ENCODE peak calls at places on chromosomes 6 and 20, in ten cellular contexts. T is NCI-H1417; K is left ventricle myocardium inferior; A is heart left ventricle; J is mucosa of descending colon; P is activated gamma-delta T cell treated with Interleukin-2 at 50 U/mL for 16 hours; D is effector CD4-positive, alpha-beta T cell; U is nephron progenitor cell; G is GM23338; I is foreskin fibroblast. C is an unnamed sample.

GRCh38 chr20:5675103-5676091 is 74.8 kb upstream of the SHLD1 start:
- DNase-seq in K (no peak), P (no peak), G (no peak), U (no peak), A (no peak), I (no peak), J (no peak), T (no peak), D (no peak), C (no peak)

GRCh38 chr20:58650181-58650775 is 805 bp upstream of the STX16 start:
- DNase-seq in I (no peak), P (peak; percentile 21), U (peak; percentile 54), T (no peak), J (peak; percentile 69), G (peak; percentile 68), D (peak; percentile 21), K (peak; percentile 29), A (peak; percentile 43), C (no peak)

GRCh38 chr6:63307581-63308246 is 12.1 kb downstream of the LGSN start:
- DNase-seq in P (no peak), G (peak; percentile 66), T (peak; percentile 15), K (no peak), J (no peak), I (peak; percentile 21), A (no peak), U (no peak), D (no peak), C (peak; percentile 14)

GRCh38 chr6:52990342-52990741 is 4.7 kb downstream of the GSTA4 start:
- DNase-seq in G (no peak), J (no peak), U (no peak), K (no peak), P (no peak), T (no peak), A (no peak), D (no peak), I (no peak), C (no peak)

GRCh38 chr6:100712997-100713396 is 168.1 kb downstream of the ASCC3 start:
- DNase-seq in P (no peak), U (no peak), D (no peak), T (no peak), G (no peak), K (no peak), J (no peak), A (no peak), I (no peak), C (no peak)

GRCh38 chr20:35172434-35172806 is 548 bp downstream of the PROCR start:
- DNase-seq in A (no peak), P (no peak), K (no peak), U (no peak), G (no peak), D (no peak), J (no peak), T (no peak), I (no peak), C (no peak)

GRCh38 chr20:53657732-53658131 is 64.1 kb upstream of the ZNF217 start:
- DNase-seq in D (no peak), G (peak; percentile 48), U (no peak), I (no peak), T (no peak), K (no peak), A (no peak), J (no peak), P (no peak), C (no peak)

GRCh38 chr6:9933674-9934073 is 481.2 kb downstream of the TFAP2A start:
- DNase-seq in P (no peak), G (no peak), A (no peak), K (no peak), D (no peak), U (no peak), J (no peak), T (no peak), I (no peak), C (no peak)

GRCh38 chr20:51396365-51396909 is 146.1 kb downstream of the NFATC2 start:
- DNase-seq in D (no peak), U (no peak), T (no peak), A (no peak), P (no peak), K (no peak), J (no peak), I (no peak), G (no peak), C (no peak)

GRCh38 chr6:132931937-132932336 is 117.6 kb downstream of the RPS12 start:
- DNase-seq in I (peak; percentile 62), J (no peak), P (no peak), T (no peak), K (no peak), G (peak; percentile 22), D (no peak), U (no peak), A (no peak), C (no peak)

GRCh38 chr6:146149770-146150169 is 120.9 kb downstream of the GRM1 start:
- DNase-seq in D (no peak), P (no peak), T (no peak), A (no peak), I (no peak), K (no peak), U (no peak), G (peak; percentile 5), J (no peak), C (no peak)

GRCh38 chr20:62508641-62509051 is 32.9 kb upstream of the GATA5 start:
- DNase-seq in D (no peak), G (no peak), K (no peak), P (no peak), U (no peak), T (no peak), I (no peak), A (no peak), J (no peak), C (no peak)

GRCh38 chr20:34220581-34220980 is 20.6 kb upstream of the ASIP start:
- DNase-seq in I (peak; percentile 57), D (no peak), T (no peak), K (no peak), G (no peak), P (no peak), U (no peak), A (no peak), J (no peak), C (peak; percentile 44)

GRCh38 chr20:64116016-64116415 is 8.7 kb upstream of the NPBWR2 start:
- DNase-seq in P (no peak), T (no peak), G (peak; percentile 0), D (no peak), J (no peak), I (no peak), A (no peak), U (no peak), K (no peak), C (no peak)

GRCh38 chr20:3229798-3230197 is 9.2 kb downstream of the SLC4A11 start:
- DNase-seq in A (no peak), K (no peak), J (no peak), G (no peak), P (no peak), D (no peak), T (no peak), I (no peak), U (no peak), C (no peak)

C was measured in NCI-H2227 treated with DMSO at 0.1 percent for 48 hours.